ENCODE peak calls at places on chromosomes 16 and 17, in eight cellular contexts. V is A549; K is upper lobe of left lung; T is CD8-positive, alpha-beta T cell; Y is gastroesophageal sphincter; F is activated T-helper 17 cell treated with anti-CD3 and anti-CD28 coated beads, Interleukin-2, amount 50 U/mL, for 72 hours; J is mucosa of descending colon; D is HepG2. O is an unnamed sample.

GRCh38 chr16:57384248-57385070 is 12.2 kb downstream of the CX3CL1 start:
- ATAC-seq in V (no peak), K (no peak), T (no peak), Y (peak; percentile 19), F (no peak), J (peak; percentile 84), D (peak; percentile 46), O (no peak)

GRCh38 chr17:18314059-18314730 is 599 bp downstream of the TOP3A start:
- ATAC-seq in V (peak; percentile 29), K (no peak), T (peak; percentile 4), Y (no peak), F (no peak), J (peak; percentile 7), D (peak; percentile 47), O (peak; percentile 37)

GRCh38 chr16:27532088-27532810 is 17.5 kb downstream of the GTF3C1 start:
- ATAC-seq in V (no peak), K (no peak), T (no peak), Y (no peak), F (no peak), J (no peak), D (no peak), O (no peak)

GRCh38 chr16:30482366-30482765 is 9.8 kb downstream of the ITGAL start:
- ATAC-seq in V (peak; percentile 76), K (no peak), T (no peak), Y (no peak), F (peak; percentile 28), J (no peak), D (peak; percentile 55), O (no peak)

GRCh38 chr17:58534901-58535421 is 20.5 kb upstream of the MTMR4 start:
- ATAC-seq in V (peak; percentile 53), K (no peak), T (no peak), Y (no peak), F (no peak), J (peak; percentile 23), D (peak; percentile 18), O (no peak)

GRCh38 chr16:27470567-27471431 is 68.8 kb downstream of the IL21R start:
- ATAC-seq in V (peak; percentile 42), K (peak; percentile 64), T (no peak), Y (peak; percentile 64), F (no peak), J (peak; percentile 34), D (peak; percentile 97), O (peak; percentile 71)

GRCh38 chr16:86651013-86651627 is 72.8 kb downstream of the FOXL1 start:
- ATAC-seq in V (no peak), K (no peak), T (no peak), Y (no peak), F (no peak), J (no peak), D (no peak), O (no peak)

GRCh38 chr16:995783-996182 is 14.2 kb downstream of the SOX8 start:
- ATAC-seq in V (no peak), K (no peak), T (no peak), Y (no peak), F (no peak), J (no peak), D (no peak), O (no peak)

GRCh38 chr17:61400058-61400785 is 579 bp downstream of the TBX2 start:
- ATAC-seq in V (peak; percentile 41), K (no peak), T (no peak), Y (peak; percentile 37), F (no peak), J (no peak), D (peak; percentile 26), O (no peak)

GRCh38 chr16:4913130-4913773 is 23.7 kb downstream of the PPL start:
- ATAC-seq in V (no peak), K (peak; percentile 7), T (no peak), Y (no peak), F (no peak), J (no peak), D (no peak), O (no peak)

GRCh38 chr17:62351176-62351575 is 29.2 kb upstream of the EFCAB3 start:
- ATAC-seq in V (no peak), K (no peak), T (no peak), Y (no peak), F (no peak), J (no peak), D (no peak), O (no peak)

GRCh38 chr16:1781758-1782407 is 488 bp downstream of the SPSB3 start:
- ATAC-seq in V (no peak), K (no peak), T (peak; percentile 11), Y (peak; percentile 17), F (no peak), J (peak; percentile 50), D (no peak), O (no peak)